ENCODE peak calls at places on chromosome 6, in six cellular contexts. Q is psoas muscle, V is neuronal stem cell, P is heart right ventricle, R is upper lobe of right lung, J is A549. E is an unnamed sample.
A peak's percentile ranks its signal among the peaks of the same experiment; 100 is the strongest.

GRCh38 chr6:116096979-116097816 is 3.5 kb upstream of the NT5DC1 start:
- DNase-seq in J (no peak), R (no peak), Q (no peak), P (no peak), V (no peak), E (no peak)

GRCh38 chr6:143157146-143157545 is 96.5 kb downstream of the AIG1 start:
- DNase-seq in J (no peak), R (no peak), V (no peak), P (no peak), Q (no peak), E (no peak)

GRCh38 chr6:170172825-170173231 is 118.0 kb downstream of the DLL1 start:
- DNase-seq in J (no peak), P (no peak), R (peak; percentile 54), Q (no peak), V (no peak), E (no peak)

GRCh38 chr6:168083142-168083885 is 4.3 kb upstream of the FRMD1 start:
- DNase-seq in Q (no peak), P (no peak), J (no peak), V (no peak), R (no peak), E (no peak)

GRCh38 chr6:4008324-4009047 is 70.5 kb downstream of the FAM217A start:
- DNase-seq in V (no peak), J (peak; percentile 85), R (no peak), Q (no peak), P (no peak), E (no peak)

GRCh38 chr6:159935065-159935464 is 33.8 kb upstream of the IGF2R start:
- DNase-seq in V (no peak), Q (no peak), P (no peak), J (no peak), R (no peak), E (no peak)

GRCh38 chr6:107560657-107561056 is 70.7 kb downstream of the SOBP start:
- DNase-seq in P (no peak), Q (no peak), R (no peak), J (no peak), V (no peak), E (no peak)

GRCh38 chr6:155442562-155442961 is 13.1 kb downstream of the NOX3 start:
- DNase-seq in Q (no peak), V (no peak), J (no peak), P (no peak), R (no peak), E (no peak)

GRCh38 chr6:93059911-93060310 is 359.4 kb downstream of the EPHA7 start:
- DNase-seq in Q (no peak), V (no peak), J (no peak), P (no peak), R (no peak), E (no peak)

GRCh38 chr6:145673504-145673903 is 61.8 kb downstream of the EPM2A start:
- DNase-seq in J (no peak), Q (no peak), V (no peak), R (no peak), P (no peak), E (no peak)

GRCh38 chr6:142005044-142005443 is 127.7 kb upstream of the GJE1 start:
- DNase-seq in P (no peak), V (no peak), R (no peak), J (no peak), Q (no peak), E (no peak)

GRCh38 chr6:73614802-73615201 is 39.0 kb downstream of the SLC17A5 start:
- DNase-seq in J (no peak), V (no peak), R (no peak), P (no peak), Q (no peak), E (no peak)

GRCh38 chr6:156998824-156999330 is 221.7 kb downstream of the ARID1B start:
- DNase-seq in R (no peak), J (no peak), V (no peak), Q (no peak), P (no peak), E (no peak)

GRCh38 chr6:37630281-37630799 is 67.3 kb downstream of the MDGA1 start:
- DNase-seq in V (no peak), P (no peak), Q (peak; percentile 37), J (peak; percentile 87), R (no peak), E (no peak)

GRCh38 chr6:90219168-90219985 is 77.3 kb downstream of the BACH2 start:
- DNase-seq in R (no peak), J (no peak), P (no peak), V (peak; percentile 43), Q (no peak), E (no peak)

GRCh38 chr6:95923518-95923917 is 92.3 kb upstream of the FUT9 start:
- DNase-seq in P (no peak), R (no peak), V (no peak), J (peak; percentile 0), Q (no peak), E (no peak)

GRCh38 chr6:134307870-134308269 is 10.0 kb downstream of the SGK1 start:
- DNase-seq in P (no peak), J (no peak), Q (no peak), R (no peak), V (no peak), E (no peak)

GRCh38 chr6:14321992-14322772 is 204.6 kb downstream of the CD83 start:
- DNase-seq in J (peak; percentile 12), V (no peak), P (no peak), Q (no peak), R (no peak), E (no peak)

GRCh38 chr6:84078335-84078734 is 44.8 kb downstream of the MRAP2 start:
- DNase-seq in R (no peak), Q (no peak), P (no peak), V (no peak), J (no peak), E (no peak)

GRCh38 chr6:91816335-91816734 is 1229.5 kb upstream of the MAP3K7 start:
- DNase-seq in R (peak; percentile 38), Q (peak; percentile 3), V (no peak), P (no peak), J (no peak), E (no peak)

GRCh38 chr6:108170607-108171290 is 4.9 kb downstream of the NR2E1 start:
- DNase-seq in R (no peak), P (no peak), J (no peak), V (no peak), Q (no peak), E (no peak)

GRCh38 chr6:33851959-33852358 is 48.2 kb upstream of the MLN start:
- DNase-seq in V (peak; percentile 15), Q (no peak), R (no peak), P (no peak), J (peak; percentile 43), E (no peak)

GRCh38 chr6:163956571-163957407 is 542.3 kb downstream of the QKI start:
- DNase-seq in J (peak; percentile 73), P (peak; percentile 79), Q (peak; percentile 80), R (peak; percentile 81), V (peak; percentile 54), E (no peak)

GRCh38 chr6:149857541-149857940 is 6.6 kb downstream of the LRP11 start:
- DNase-seq in P (no peak), J (no peak), Q (no peak), R (no peak), V (no peak), E (no peak)

GRCh38 chr6:137724495-137725211 is 142.4 kb upstream of the TNFAIP3 start:
- DNase-seq in P (peak; percentile 37), R (peak; percentile 66), J (no peak), V (no peak), Q (peak; percentile 39), E (no peak)

GRCh38 chr6:137933696-137934095 is 66.6 kb downstream of the TNFAIP3 start:
- DNase-seq in J (no peak), P (no peak), Q (peak; percentile 58), V (no peak), R (no peak), E (no peak)

GRCh38 chr6:56808871-56809359 is 146.0 kb upstream of the BEND6 start:
- DNase-seq in Q (peak; percentile 20), J (peak; percentile 80), P (no peak), V (no peak), R (no peak), E (no peak)

GRCh38 chr6:10425973-10426780 is 11.3 kb upstream of the TFAP2A start:
- DNase-seq in J (no peak), V (no peak), Q (peak; percentile 35), R (no peak), P (no peak), E (no peak)

GRCh38 chr6:115759051-115759450 is 301.6 kb downstream of the FRK start:
- DNase-seq in Q (no peak), V (no peak), P (no peak), J (no peak), R (no peak), E (no peak)

DNA sequence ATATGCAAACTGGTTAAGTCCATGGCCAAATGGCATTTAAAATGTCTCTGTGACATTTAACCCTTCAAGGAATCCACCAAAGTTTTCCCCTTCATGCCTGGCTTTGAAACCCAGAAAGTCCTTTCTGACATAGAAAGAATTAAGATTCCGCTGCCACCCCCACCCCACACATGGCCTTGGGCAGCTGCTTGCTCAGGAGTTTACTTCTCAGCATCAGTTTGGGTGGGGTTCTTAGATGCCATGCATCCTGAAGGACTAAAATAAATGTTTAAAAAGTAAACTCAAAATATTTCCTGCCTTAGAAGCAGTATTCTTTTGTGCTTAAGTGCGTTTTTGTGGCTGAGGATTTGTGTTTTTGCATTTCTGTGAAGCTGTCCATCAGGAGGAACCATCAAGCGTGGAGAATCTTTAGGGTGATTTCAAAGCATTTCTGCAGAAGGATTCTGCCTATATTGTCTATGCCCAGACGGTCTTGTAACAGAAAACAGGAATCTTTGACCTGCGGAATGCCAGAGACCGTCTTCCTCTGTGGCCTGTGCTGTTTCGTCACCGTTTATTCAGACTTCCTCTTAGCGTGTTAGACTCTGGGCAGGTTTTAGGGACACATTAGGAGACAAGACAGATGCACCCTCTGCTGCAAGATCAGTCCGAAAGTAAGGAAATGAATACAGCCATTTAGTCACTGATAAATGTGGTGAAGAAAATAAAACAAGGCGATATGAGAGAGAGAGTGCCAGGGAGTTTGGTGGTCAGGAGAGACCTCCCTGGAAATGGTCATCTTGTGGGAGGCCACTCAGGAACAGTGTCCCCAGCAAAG is 6.2 kb downstream of the DUSP22 start:
- DNase-seq in V (no peak), P (no peak), Q (no peak), R (no peak), J (no peak), E (no peak)
- H3K9me3 ChIP-seq in V (no peaks in the 10 kb centered on the region), P (no peaks in the 10 kb centered on the region), Q (no peaks in the 10 kb centered on the region), R (no peaks in the 10 kb centered on the region), J (no peaks in the 10 kb centered on the region), E (no peaks in the 10 kb centered on the region)

GRCh38 chr6:19368511-19368910 is 468.7 kb upstream of the ID4 start:
- DNase-seq in P (no peak), Q (no peak), V (no peak), J (no peak), R (no peak), E (no peak)
- H3K9me3 ChIP-seq in P (no peaks in the 10 kb centered on the region), Q (no peaks in the 10 kb centered on the region), V (peaks cover 3% of the 10 kb centered on the region), J (no peaks in the 10 kb centered on the region), R (no peaks in the 10 kb centered on the region), E (no peaks in the 10 kb centered on the region)

DNA sequence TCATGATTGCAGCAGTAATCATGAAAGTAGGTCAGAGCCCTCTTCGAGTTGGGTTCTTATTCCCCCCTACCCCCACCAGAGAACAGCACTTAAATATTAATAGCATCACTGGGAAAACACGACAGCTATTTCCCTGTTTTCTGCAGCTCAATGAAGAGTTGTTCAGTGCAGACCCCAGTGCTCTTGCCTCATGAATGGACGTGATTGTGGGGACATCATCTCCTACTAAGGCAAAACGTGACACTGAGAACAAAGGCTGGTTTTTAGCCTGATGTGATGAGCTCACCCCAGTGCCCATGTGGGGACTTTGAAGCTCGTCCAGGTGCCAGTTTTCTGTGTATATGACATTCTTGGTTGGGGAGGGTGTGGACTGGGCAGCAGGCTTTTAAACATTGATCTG is 105.9 kb downstream of the SLC35F1 start:
- DNase-seq in V (no peak), R (no peak), J (no peak), P (no peak), Q (no peak), E (no peak)
- H3K9me3 ChIP-seq in V (peaks cover 3% of the 10 kb centered on the region), R (no peaks in the 10 kb centered on the region), J (no peaks in the 10 kb centered on the region), P (no peaks in the 10 kb centered on the region), Q (no peaks in the 10 kb centered on the region), E (no peaks in the 10 kb centered on the region)

GRCh38 chr6:17360564-17360963 is 32.8 kb upstream of the CAP2 start:
- DNase-seq in P (no peak), R (no peak), V (no peak), J (no peak), Q (no peak), E (no peak)
- H3K9me3 ChIP-seq in P (no peaks in the 10 kb centered on the region), R (no peaks in the 10 kb centered on the region), V (no peaks in the 10 kb centered on the region), J (peaks cover 5% of the 10 kb centered on the region), Q (no peaks in the 10 kb centered on the region), E (no peaks in the 10 kb centered on the region)

E was measured in T-helper 17 cell.